ENCODE peak calls at places on chromosomes 7 and 10, in seven cellular contexts. J is endodermal cell, R is right lobe of liver, F is HCT116, H is ovary, B is IMR-90, L is sigmoid colon. E is an unnamed sample. For H3K9me3, the result is how much of the 10 kb centered on the place peaks cover.

GRCh38 chr7:150665075-150665794 is 20.3 kb upstream of the GIMAP2 start:
- DNase-seq in J (no peak), R (no peak), F (no peak), H (no peak), B (no peak), L (no peak), E (no peak)

GRCh38 chr7:104958278-104958903 is 55.6 kb upstream of the KMT2E start:
- DNase-seq in J (no peak), R (no peak), F (no peak), H (no peak), B (peak), L (no peak), E (no peak)

GRCh38 chr10:120456626-120457430 is at the start of gene PLPP4:
- DNase-seq in J (peak), R (peak), F (no peak), H (peak), B (no peak), L (no peak), E (peak)

GRCh38 chr7:149690688-149691446 is 82.5 kb downstream of the ZNF467 start:
- DNase-seq in J (peak), R (peak), F (peak), H (no peak), B (peak), L (peak), E (no peak)

GRCh38 chr7:23654508-23654907 is 25.5 kb upstream of the FAM221A start:
- DNase-seq in J (peak), R (no peak), F (peak), H (no peak), B (peak), L (no peak), E (peak)

GRCh38 chr10:97197030-97197500 is 11.3 kb upstream of the SLIT1 start:
- DNase-seq in J (no peak), R (no peak), F (no peak), H (peak), B (no peak), L (no peak), E (no peak)

GRCh38 chr7:157482011-157482410 is 145.2 kb downstream of the DNAJB6 start:
- DNase-seq in J (peak), R (no peak), F (no peak), H (no peak), B (no peak), L (no peak), E (no peak)

GRCh38 chr10:67607472-67607871 is 88.5 kb downstream of the CTNNA3 start:
- DNase-seq in J (no peak), R (no peak), F (no peak), H (no peak), B (peak), L (no peak), E (no peak)

GRCh38 chr7:24572421-24573007 is 738 bp upstream of the PALS2 start:
- DNase-seq in J (no peak), R (peak), F (no peak), H (peak), B (peak), L (peak), E (peak)

GRCh38 chr10:97278491-97278989 is 13.9 kb downstream of the ARHGAP19 start:
- DNase-seq in J (no peak), R (no peak), F (peak), H (no peak), B (peak), L (no peak), E (no peak)

GRCh38 chr10:86262671-86263165 is 103.9 kb downstream of the GRID1 start:
- DNase-seq in J (peak), R (no peak), F (no peak), H (no peak), B (no peak), L (peak), E (no peak)

GRCh38 chr7:112366886-112367285 is 83.4 kb upstream of the IFRD1 start:
- DNase-seq in J (no peak), R (no peak), F (no peak), H (no peak), B (no peak), L (no peak), E (no peak)

GRCh38 chr10:127886371-127887051 is 6.2 kb downstream of the CLRN3 start:
- DNase-seq in J (no peak), R (peak), F (no peak), H (no peak), B (no peak), L (no peak), E (no peak)

GRCh38 chr7:108263364-108263951 is 133.3 kb upstream of the LAMB4 start:
- DNase-seq in J (no peak), R (no peak), F (no peak), H (no peak), B (no peak), L (no peak), E (no peak)

GRCh38 chr10:133351408-133352318 is 4.5 kb downstream of the PRAP1 start:
- DNase-seq in J (peak), R (no peak), F (no peak), H (no peak), B (no peak), L (peak), E (no peak)

GRCh38 chr10:97230146-97230545 is 44.4 kb upstream of the SLIT1 start:
- DNase-seq in J (no peak), R (no peak), F (no peak), H (no peak), B (peak), L (no peak), E (no peak)

GRCh38 chr7:106737202-106737562 is 76.2 kb upstream of the CCDC71L start:
- DNase-seq in J (no peak), R (no peak), F (no peak), H (no peak), B (peak), L (no peak), E (no peak)

GRCh38 chr10:11505636-11506035 is 105.8 kb downstream of the USP6NL start:
- DNase-seq in J (no peak), R (no peak), F (no peak), H (no peak), B (no peak), L (no peak), E (no peak)

GRCh38 chr10:14153570-14154055 is 177.1 kb downstream of the FRMD4A start:
- DNase-seq in J (peak), R (no peak), F (no peak), H (no peak), B (peak), L (no peak), E (no peak)

DNA sequence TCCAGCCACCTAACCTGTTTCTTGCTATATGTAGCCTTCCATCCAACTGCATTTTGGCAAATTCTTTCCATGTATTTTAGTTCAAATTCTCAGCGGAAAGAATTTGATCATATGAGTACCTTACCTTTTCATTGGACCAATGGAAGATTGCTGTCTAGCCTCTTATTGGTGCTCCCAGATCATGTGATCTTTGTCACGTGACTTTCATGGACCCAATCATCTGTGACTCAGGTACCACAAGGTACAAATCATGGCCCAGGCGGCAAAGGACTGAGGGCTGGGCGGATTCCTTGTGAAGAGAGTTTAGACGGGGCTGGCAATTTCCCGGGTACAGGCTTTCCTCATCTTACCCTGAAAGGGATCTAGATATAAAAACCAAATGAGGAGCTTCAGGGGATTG is 85.9 kb upstream of the TBX20 start:
- DNase-seq in J (no peak), R (no peak), F (no peak), H (no peak), B (no peak), L (no peak), E (no peak)
- H3K27ac ChIP-seq in J (no peak), R (no peak), F (no peak), H (no peak), B (no peak), L (no peak), E (no peak)

GRCh38 chr7:57218196-57218716 is 86.0 kb upstream of the ZNF479 start:
- DNase-seq in J (no peak), R (no peak), F (no peak), H (no peak), B (no peak), L (no peak), E (no peak)
- H3K9me3 ChIP-seq in J (half or more), R (under half), F (under half), H (under half), B (under half), L (under half), E (under half)

GRCh38 chr10:5434017-5434753 is 21.8 kb downstream of the NET1 start:
- DNase-seq in J (no peak), R (no peak), F (peak), H (no peak), B (peak), L (no peak), E (no peak)
- H3K27ac ChIP-seq in J (no peak), R (no peak), F (no peak), H (no peak), B (peak), L (no peak), E (no peak)

DNA sequence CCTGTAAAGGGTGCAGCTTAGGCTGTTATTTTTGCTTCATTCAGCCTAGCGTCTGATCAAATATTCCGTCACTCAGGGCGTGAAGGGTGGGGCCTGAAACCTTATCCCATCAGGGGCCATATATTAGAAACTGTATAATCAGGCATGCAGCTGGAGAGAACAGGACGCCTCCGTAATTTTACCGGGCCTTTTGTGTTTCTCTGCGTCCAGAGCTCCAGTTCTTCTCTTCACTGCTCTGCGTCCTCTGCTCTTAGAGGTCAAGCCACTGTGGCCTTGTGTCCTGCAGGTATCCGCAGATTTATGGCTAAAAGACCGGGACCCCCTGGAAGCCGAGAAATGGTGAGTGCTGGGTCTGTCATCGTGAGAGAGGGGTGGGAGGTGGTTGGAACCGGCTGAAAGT is at the start of gene ZNF735:
- DNase-seq in J (no peak), R (no peak), F (no peak), H (no peak), B (no peak), L (no peak), E (no peak)
- H3K9me3 ChIP-seq in J (half or more), R (under half), F (under half), H (under half), B (under half), L (under half), E (under half)

GRCh38 chr10:986137-986825 is 2.0 kb upstream of the GTPBP4 start:
- DNase-seq in J (no peak), R (no peak), F (no peak), H (no peak), B (peak), L (no peak), E (no peak)

GRCh38 chr10:987906-988666 is at the start of gene GTPBP4:
- DNase-seq in J (peak), R (peak), F (peak), H (peak), B (peak), L (peak), E (peak)

GRCh38 chr10:985361-985760 is 2.9 kb upstream of the GTPBP4 start:
- DNase-seq in J (no peak), R (no peak), F (no peak), H (no peak), B (no peak), L (no peak), E (no peak)

GRCh38 chr10:987635-987905 is 664 bp upstream of the GTPBP4 start:
- DNase-seq in J (no peak), R (no peak), F (no peak), H (no peak), B (peak), L (no peak), E (no peak)

GRCh38 chr10:986881-987634 is 1.2 kb upstream of the GTPBP4 start:
- DNase-seq in J (no peak), R (no peak), F (no peak), H (no peak), B (peak), L (no peak), E (no peak)
- H3K27ac ChIP-seq in J (no peak), R (no peak), F (peak), H (peak), B (peak), L (peak), E (no peak)

DNA sequence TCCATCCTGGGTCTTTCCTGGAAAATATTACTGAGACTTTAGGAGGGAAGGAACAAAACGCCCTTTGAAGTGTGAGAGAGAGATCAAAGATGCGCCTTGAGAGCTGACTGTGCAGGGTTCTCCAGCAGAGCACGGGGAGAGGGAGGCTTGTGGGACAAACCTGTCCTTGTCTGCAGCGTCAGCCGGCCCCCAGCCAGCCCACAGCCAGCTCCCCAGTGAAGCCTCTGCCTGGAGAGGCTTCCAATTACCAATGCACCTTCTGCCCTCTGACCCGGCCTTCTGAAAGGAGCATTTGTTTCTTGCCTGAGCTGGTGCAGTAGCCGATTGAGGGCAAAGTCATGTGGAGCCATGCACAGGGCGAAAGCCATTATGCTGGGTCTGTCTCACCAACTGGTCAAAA is 268.8 kb downstream of the KLF6 start:
- DNase-seq in J (no peak), R (no peak), F (no peak), H (no peak), B (no peak), L (no peak), E (no peak)
- H3K9me3 ChIP-seq in J (under half), R (under half), F (under half), H (under half), B (under half), L (under half), E (under half)

DNA sequence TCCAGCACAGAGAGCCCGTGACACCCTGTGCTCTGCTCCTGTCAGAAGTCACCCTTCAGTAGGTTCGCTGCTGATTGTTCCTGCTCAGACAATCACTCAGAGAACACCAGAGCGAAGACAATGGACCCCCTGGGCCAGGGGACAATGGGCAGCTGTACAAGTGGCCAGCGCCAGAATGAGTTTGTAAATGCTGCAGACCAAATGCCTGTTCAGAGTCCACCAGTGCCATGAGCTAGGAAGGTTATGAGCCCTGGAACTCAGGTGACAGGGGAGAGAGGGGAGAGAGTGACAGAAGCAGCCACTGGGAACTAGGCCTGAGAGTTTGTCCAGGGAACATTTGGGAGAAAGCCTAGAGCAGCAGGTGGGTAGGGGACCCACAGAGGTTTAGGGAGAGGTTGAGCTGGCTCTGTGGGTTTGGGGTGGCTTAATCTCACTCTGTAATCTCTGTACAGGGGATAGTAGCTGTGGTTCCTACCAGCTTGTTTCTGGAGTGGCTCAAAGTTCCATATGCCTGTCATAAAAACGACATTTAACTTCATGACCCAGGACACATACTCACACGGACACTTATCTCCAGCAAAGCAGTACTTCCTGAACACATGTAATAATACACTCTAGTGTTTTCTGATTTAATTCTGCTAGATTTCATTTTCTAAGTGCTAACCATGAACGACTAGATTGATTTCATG is 60.4 kb downstream of the C10orf105 start:
- DNase-seq in J (peak), R (no peak), F (no peak), H (no peak), B (no peak), L (no peak), E (no peak)
- H3K27ac ChIP-seq in J (no peak), R (no peak), F (no peak), H (no peak), B (no peak), L (no peak), E (no peak)